ENCODE peak calls at places on chromosomes 5 and 9, in six cellular contexts. O is MCF 10A, Y is frontal cortex, P is fibroblast of mammary gland, L is KBM-7, Q is spleen. A is an unnamed sample.

GRCh38 chr5:137622850-137623249 is 113.0 kb downstream of the KLHL3 start:
- DNase-seq in O (peak), Y (peak), P (no peak), L (no peak), Q (no peak), A (no peak)

GRCh38 chr5:168676499-168676898 is 97.3 kb upstream of the PANK3 start:
- DNase-seq in O (no peak), Y (no peak), P (no peak), L (no peak), Q (no peak), A (no peak)

GRCh38 chr5:57950616-57951228 is 468.1 kb upstream of the ACTBL2 start:
- DNase-seq in O (no peak), Y (no peak), P (no peak), L (no peak), Q (no peak), A (no peak)

GRCh38 chr5:27191786-27192505 is 153.6 kb upstream of the CDH9 start:
- DNase-seq in O (peak), Y (no peak), P (peak), L (no peak), Q (no peak), A (no peak)

GRCh38 chr9:107336718-107337360 is 53.8 kb downstream of the RAD23B start:
- DNase-seq in O (peak), Y (no peak), P (peak), L (no peak), Q (no peak), A (no peak)

GRCh38 chr5:134554319-134555222 is 29.1 kb downstream of the JADE2 start:
- DNase-seq in O (peak), Y (no peak), P (peak), L (no peak), Q (no peak), A (no peak)

GRCh38 chr5:175814676-175815075 is 56.7 kb upstream of the CPLX2 start:
- DNase-seq in O (peak), Y (peak), P (peak), L (no peak), Q (peak), A (no peak)

GRCh38 chr9:20355022-20355421 is 267.3 kb downstream of the MLLT3 start:
- DNase-seq in O (no peak), Y (no peak), P (peak), L (no peak), Q (no peak), A (no peak)

GRCh38 chr5:103624748-103625147 is 62.2 kb upstream of the NUDT12 start:
- DNase-seq in O (peak), Y (no peak), P (peak), L (no peak), Q (no peak), A (no peak)

GRCh38 chr5:139391570-139392323 is 2.0 kb upstream of the MZB1 start:
- DNase-seq in O (peak), Y (no peak), P (peak), L (no peak), Q (no peak), A (no peak)

GRCh38 chr5:164680812-164681211 is 1175.4 kb downstream of the MAT2B start:
- DNase-seq in O (no peak), Y (no peak), P (no peak), L (no peak), Q (no peak), A (no peak)

GRCh38 chr5:121019734-121020133 is 555.6 kb downstream of the PRR16 start:
- DNase-seq in O (no peak), Y (no peak), P (no peak), L (peak), Q (no peak), A (no peak)

GRCh38 chr5:139660105-139660915 is 12.2 kb downstream of the CXXC5 start:
- DNase-seq in O (peak), Y (no peak), P (peak), L (peak), Q (peak), A (no peak)

GRCh38 chr5:136457390-136458094 is 92.2 kb upstream of the TRPC7 start:
- DNase-seq in O (peak), Y (peak), P (no peak), L (no peak), Q (no peak), A (no peak)

GRCh38 chr5:75736273-75736672 is 19.0 kb upstream of the POC5 start:
- DNase-seq in O (no peak), Y (no peak), P (no peak), L (no peak), Q (no peak), A (no peak)

GRCh38 chr9:93633492-93634221 is 57.3 kb downstream of the PHF2 start:
- DNase-seq in O (no peak), Y (no peak), P (no peak), L (no peak), Q (peak), A (no peak)

A was measured in progenitor cell of endocrine pancreas.